ENCODE peak calls at places on chromosomes 11 and 22, in five cellular contexts. C is HFF-Myc, P is right lobe of liver, V is WERI-Rb-1, F is GM13977. I is an unnamed sample.

GRCh38 chr11:36688132-36688531 is 90.1 kb upstream of the RAG2 start:
- DNase-seq in C (no peak), P (no peak), V (no peak), F (no peak), I (no peak)

GRCh38 chr22:21032037-21032842 is at the start of gene SLC7A4:
- DNase-seq in C (no peak), P (no peak), V (no peak), F (no peak), I (peak)

GRCh38 chr11:65047581-65048422 is 6.8 kb downstream of the SAC3D1 start:
- DNase-seq in C (no peak), P (no peak), V (no peak), F (peak), I (no peak)

GRCh38 chr11:65651589-65652510 is 10.9 kb downstream of the RELA start:
- DNase-seq in C (no peak), P (peak), V (no peak), F (no peak), I (no peak)

GRCh38 chr11:90845126-90845525 is 622.3 kb upstream of the CHORDC1 start:
- DNase-seq in C (no peak), P (no peak), V (no peak), F (no peak), I (no peak)

GRCh38 chr11:477042-477715 is 27.1 kb downstream of the PTDSS2 start:
- DNase-seq in C (no peak), P (no peak), V (no peak), F (no peak), I (no peak)

GRCh38 chr22:27952091-27952490 is 33.0 kb upstream of the PITPNB start:
- DNase-seq in C (peak), P (no peak), V (no peak), F (no peak), I (no peak)

GRCh38 chr11:9838961-9839360 is 175.1 kb downstream of the SWAP70 start:
- DNase-seq in C (no peak), P (no peak), V (no peak), F (peak), I (no peak)

GRCh38 chr22:21970800-21971617 is 11.6 kb downstream of the TOP3B start:
- DNase-seq in C (no peak), P (no peak), V (no peak), F (no peak), I (no peak)

GRCh38 chr11:60866911-60867870 is at the start of gene ZP1:
- DNase-seq in C (no peak), P (no peak), V (no peak), F (no peak), I (no peak)

GRCh38 chr22:36404436-36404835 is 16.7 kb upstream of the MYH9 start:
- DNase-seq in C (no peak), P (no peak), V (no peak), F (no peak), I (no peak)

GRCh38 chr11:9760180-9760550 is 96.3 kb downstream of the SWAP70 start:
- DNase-seq in C (no peak), P (peak), V (no peak), F (no peak), I (no peak)

GRCh38 chr11:105670811-105671210 is 60.9 kb downstream of the GRIA4 start:
- DNase-seq in C (no peak), P (no peak), V (no peak), F (no peak), I (no peak)

GRCh38 chr11:88280673-88281316 is 56.7 kb downstream of the CTSC start:
- DNase-seq in C (no peak), P (peak), V (no peak), F (no peak), I (no peak)

GRCh38 chr11:1608363-1608762 is at the start of gene KRTAP5-3:
- DNase-seq in C (no peak), P (no peak), V (no peak), F (no peak), I (no peak)

GRCh38 chr11:32829680-32830412 is at the start of gene PRRG4:
- DNase-seq in C (no peak), P (peak), V (peak), F (peak), I (peak)

GRCh38 chr22:36194971-36195370 is 6.6 kb downstream of the APOL4 start:
- DNase-seq in C (no peak), P (peak), V (peak), F (peak), I (peak)

GRCh38 chr11:2528301-2529050 is 83.7 kb downstream of the KCNQ1 start:
- DNase-seq in C (no peak), P (no peak), V (no peak), F (no peak), I (peak)

GRCh38 chr11:71283960-71284359 is 31.6 kb upstream of the SHANK2 start:
- DNase-seq in C (no peak), P (no peak), V (no peak), F (no peak), I (no peak)

GRCh38 chr11:83222499-83222898 is 29.0 kb downstream of the ANKRD42 start:
- DNase-seq in C (no peak), P (no peak), V (no peak), F (no peak), I (no peak)

GRCh38 chr11:128251140-128251539 is 336.2 kb downstream of the ETS1 start:
- DNase-seq in C (no peak), P (no peak), V (no peak), F (no peak), I (no peak)

GRCh38 chr11:62909107-62909894 is 11.9 kb downstream of the CHRM1 start:
- DNase-seq in C (peak), P (no peak), V (peak), F (no peak), I (peak)

GRCh38 chr11:27972432-27973170 is 135.4 kb downstream of the KIF18A start:
- DNase-seq in C (peak), P (no peak), V (no peak), F (no peak), I (no peak)

GRCh38 chr11:71301858-71302533 is 49.6 kb upstream of the SHANK2 start:
- DNase-seq in C (no peak), P (peak), V (no peak), F (no peak), I (no peak)

GRCh38 chr22:39661842-39662676 is 91.5 kb downstream of the CACNA1I start:
- DNase-seq in C (no peak), P (no peak), V (no peak), F (peak), I (no peak)

GRCh38 chr22:50469377-50470305 is 5.2 kb downstream of the SBF1 start:
- DNase-seq in C (peak), P (no peak), V (peak), F (peak), I (peak)

DNA sequence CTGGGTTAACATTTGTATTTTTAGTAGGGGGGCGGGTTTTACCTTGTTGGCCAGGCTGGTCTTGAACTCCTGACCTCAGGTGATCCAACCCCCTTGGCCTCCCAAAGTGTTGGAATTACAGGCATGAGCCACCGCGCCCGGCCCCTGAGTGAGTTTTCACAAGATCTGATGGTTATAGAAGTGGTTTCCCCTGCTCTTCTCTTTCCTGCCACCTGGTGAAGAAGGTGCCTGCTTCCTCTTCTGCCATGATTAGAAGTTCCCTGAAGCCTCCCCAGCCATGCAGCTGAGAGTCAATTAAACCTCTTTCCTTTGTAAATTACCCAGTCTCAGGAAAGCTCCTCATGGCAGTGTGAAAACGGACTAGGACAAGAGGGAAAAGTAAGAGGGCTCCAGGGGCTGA is 259.1 kb upstream of the PLET1 start:
- DNase-seq in C (no peak), P (no peak), V (no peak), F (no peak), I (no peak)
- TF ChIP-seq CTCF in C (no peak), P (no peak), V (no peak), F (no peak), I (no peak)

DNA sequence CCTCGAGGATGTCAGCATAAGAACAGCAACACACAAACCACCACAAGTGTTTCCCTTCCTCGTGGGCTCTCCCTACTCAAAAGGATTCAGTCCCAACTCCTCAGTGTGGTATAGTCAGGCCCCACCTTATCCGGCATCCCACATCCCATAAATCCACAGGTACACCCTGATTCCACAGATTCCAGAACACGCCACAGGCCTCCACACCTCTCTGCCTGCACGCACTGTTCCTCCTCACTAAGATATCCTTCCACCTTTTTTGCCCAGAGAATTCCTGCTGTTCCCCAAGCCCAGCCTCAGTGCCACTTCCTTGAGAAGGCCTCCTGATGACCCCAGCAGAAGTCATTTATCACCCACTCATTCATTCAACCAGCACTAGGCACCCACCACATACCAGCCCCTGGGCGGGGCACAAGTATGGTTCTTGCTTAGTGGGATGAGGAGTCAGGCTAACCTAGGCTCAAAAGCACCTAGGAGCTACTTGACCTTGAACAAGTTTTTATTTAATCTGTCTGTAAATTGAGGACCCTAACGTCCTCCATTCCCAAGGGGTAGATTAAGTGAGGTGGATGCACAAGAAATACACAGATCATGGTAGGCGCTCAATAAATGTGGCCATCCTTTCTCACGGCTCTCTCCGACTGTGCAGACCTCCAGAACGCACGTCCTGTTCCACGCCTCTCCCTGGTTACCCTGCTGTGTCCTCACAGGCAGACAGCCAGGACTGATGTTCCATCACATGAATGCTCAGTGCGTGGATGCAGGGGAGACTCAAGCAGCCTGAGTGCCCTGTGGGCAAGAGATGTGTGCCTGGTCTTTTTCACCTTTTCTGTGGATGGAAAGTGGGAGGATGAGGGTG is 2.1 kb upstream of the KCNJ4 start:
- DNase-seq in C (no peak), P (no peak), V (no peak), F (no peak), I (no peak)
- TF ChIP-seq CTCF in C (no peak), P (no peak), V (no peak), F (no peak), I (no peak)

DNA sequence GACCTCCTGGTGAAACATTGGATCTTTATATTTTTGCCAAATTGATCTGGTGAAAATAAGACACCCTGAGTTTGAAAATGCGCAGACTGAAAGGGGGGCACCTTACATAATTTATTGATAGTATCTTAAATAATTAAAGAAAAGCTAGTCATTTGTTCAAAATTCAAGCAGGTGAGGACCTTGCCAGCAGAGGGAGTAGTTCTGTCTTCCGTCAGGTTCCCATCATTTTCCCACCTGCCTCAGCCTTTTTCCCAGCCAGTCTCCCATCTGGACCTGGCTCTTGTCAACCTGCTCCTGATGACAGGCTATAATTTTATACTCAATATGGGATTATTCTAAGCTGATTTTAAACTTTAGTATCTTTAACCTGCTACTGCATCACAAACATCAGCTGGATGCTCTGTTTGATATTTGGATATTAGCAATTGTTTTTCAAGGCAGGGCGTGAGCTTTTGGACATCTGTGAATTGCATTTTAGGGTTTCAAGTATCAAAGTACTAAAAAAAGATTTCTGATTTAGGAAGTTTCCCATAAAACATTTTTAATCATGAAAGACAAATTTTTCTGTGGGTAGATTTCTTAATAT is 132.0 kb downstream of the ELP4 start:
- DNase-seq in C (no peak), P (peak), V (peak), F (no peak), I (peak)
- TF ChIP-seq CTCF in C (peak), P (peak), V (peak), F (peak), I (peak)

GRCh38 chr11:67286621-67287333 is 2.3 kb upstream of the ANKRD13D start:
- DNase-seq in C (no peak), P (no peak), V (no peak), F (no peak), I (no peak)
- TF ChIP-seq CTCF in C (no peak), P (no peak), V (peak), F (no peak), I (no peak)

GRCh38 chr11:111443032-111443431 is 64.0 kb upstream of the POU2AF1 start:
- DNase-seq in C (no peak), P (no peak), V (no peak), F (no peak), I (no peak)

GRCh38 chr11:111443640-111444039 is 64.6 kb upstream of the POU2AF1 start:
- DNase-seq in C (no peak), P (no peak), V (no peak), F (no peak), I (no peak)

GRCh38 chr11:111439905-111440304 is 60.8 kb upstream of the POU2AF1 start:
- DNase-seq in C (no peak), P (no peak), V (no peak), F (no peak), I (no peak)

GRCh38 chr11:111440416-111441205 is 61.5 kb upstream of the POU2AF1 start:
- DNase-seq in C (no peak), P (no peak), V (no peak), F (no peak), I (no peak)

GRCh38 chr11:111441443-111441842 is 62.4 kb upstream of the POU2AF1 start:
- DNase-seq in C (no peak), P (no peak), V (no peak), F (no peak), I (no peak)
- TF ChIP-seq CTCF in C (no peak), P (no peak), V (no peak), F (no peak), I (no peak)

DNA sequence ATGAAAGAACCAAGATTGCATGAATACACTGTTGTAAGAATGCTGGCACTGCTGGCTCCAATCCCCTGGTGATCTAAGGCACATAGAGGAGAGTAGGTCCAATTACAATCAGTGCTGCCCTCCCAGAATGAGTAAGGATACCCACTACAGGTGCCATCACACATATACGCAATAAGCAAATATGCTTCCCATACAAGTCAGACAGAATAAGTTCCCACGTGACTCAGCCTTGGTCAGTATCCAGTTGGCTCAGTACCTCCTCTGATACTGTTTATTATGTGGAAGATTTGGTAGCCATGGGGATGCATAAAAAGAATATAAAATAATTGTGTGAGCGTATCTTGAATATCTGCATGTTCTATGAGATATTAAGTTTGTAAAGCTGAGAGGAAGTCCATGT is 8.9 kb upstream of the OR2D3 start:
- DNase-seq in C (no peak), P (no peak), V (no peak), F (no peak), I (no peak)
- TF ChIP-seq CTCF in C (no peak), P (no peak), V (no peak), F (no peak), I (no peak)

DNA sequence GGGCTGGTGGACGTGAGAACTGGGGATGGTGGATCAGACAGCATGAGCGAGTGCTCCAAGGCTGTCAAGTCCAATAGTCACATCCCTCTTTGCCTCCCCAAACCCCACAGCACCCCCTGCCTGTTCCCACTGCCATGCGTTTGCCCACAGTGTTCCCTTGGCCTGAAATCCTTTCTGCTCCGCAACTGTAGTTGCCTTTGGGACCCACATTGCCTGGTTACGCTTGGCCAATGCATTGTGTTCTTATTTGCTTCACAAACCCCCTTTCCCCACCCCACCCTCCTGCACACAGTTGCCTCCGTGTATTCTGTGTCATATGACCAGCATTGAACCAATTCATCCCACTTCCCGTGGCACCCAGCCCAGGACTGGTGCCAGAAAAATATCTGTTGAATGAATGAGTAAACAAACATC is 2.1 kb upstream of the KIAA0930 start:
- DNase-seq in C (no peak), P (no peak), V (peak), F (no peak), I (no peak)
- TF ChIP-seq CTCF in C (peak), P (no peak), V (peak), F (no peak), I (no peak)

GRCh38 chr11:14413307-14414072 is 54.5 kb upstream of the RRAS2 start:
- DNase-seq in C (no peak), P (no peak), V (no peak), F (no peak), I (peak)

GRCh38 chr11:14411818-14412217 is 52.8 kb upstream of the RRAS2 start:
- DNase-seq in C (peak), P (no peak), V (no peak), F (no peak), I (no peak)

GRCh38 chr11:14417975-14418374 is 59.0 kb upstream of the RRAS2 start:
- DNase-seq in C (no peak), P (no peak), V (no peak), F (no peak), I (no peak)

GRCh38 chr11:14417186-14417585 is 58.2 kb upstream of the RRAS2 start:
- DNase-seq in C (no peak), P (no peak), V (no peak), F (no peak), I (no peak)

DNA sequence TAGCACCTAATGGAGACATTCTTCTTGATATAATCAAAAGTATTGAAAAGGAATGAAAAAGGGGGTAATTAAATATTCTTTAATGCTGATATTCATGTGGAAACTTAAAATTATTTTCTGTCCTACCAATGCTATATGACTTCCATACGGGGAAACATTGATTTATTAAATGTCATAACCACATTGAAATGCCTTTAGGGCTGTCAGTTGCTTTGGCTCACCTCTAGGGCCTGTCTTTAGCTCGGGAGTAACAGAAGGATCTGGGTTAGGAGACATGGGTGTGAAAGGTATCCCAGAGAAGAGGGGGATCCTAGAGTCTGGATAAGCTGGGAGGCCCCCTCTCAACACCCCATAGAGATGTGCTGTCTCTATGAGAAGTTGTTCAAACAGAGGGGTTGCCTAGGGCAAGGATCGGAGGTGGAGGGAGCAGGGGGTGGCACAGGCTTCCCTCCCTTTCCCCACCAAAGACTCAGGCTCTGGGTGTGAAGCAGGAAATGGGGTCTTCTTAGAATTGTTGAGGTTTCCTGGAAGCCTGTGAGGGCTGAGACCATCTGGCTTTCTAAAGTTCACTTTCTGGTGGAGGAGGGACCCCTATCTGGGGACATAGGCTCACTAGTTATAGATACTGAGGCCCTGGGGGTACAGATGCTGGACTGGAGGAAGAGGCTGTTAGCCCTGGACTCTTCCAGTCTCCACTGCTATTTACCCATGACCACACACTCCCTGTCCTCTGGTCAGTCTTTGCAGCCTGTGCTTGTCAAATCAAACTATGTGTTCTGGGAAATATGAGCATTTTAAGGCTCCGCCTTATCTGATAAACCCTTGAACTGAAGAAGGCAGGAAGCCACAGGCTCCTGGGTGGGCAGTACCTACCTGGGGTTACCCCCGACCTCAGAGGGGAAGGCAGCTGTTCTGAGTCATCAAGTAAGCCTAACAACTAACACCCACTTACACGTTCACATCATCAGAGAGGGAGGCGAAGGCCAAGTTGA is 55.8 kb upstream of the RRAS2 start:
- DNase-seq in C (no peak), P (no peak), V (no peak), F (peak), I (no peak)
- TF ChIP-seq CTCF in C (no peak), P (no peak), V (no peak), F (no peak), I (no peak)

GRCh38 chr11:12813371-12814225 is 139.4 kb downstream of the TEAD1 start:
- DNase-seq in C (no peak), P (no peak), V (no peak), F (no peak), I (no peak)
- TF ChIP-seq CTCF in C (no peak), P (no peak), V (no peak), F (no peak), I (no peak)

I was measured in glutamatergic neuron.